ENCODE peak calls at places on chromosomes 1 and 21, in nine cellular contexts. G is T-helper 17 cell; J is activated T-cell treated with anti-CD3 and anti-CD28 coated beads for 1 hour; Q is COR-L47; M is Daoy; W is iPS DF 19.7; C is activated naive CD4-positive, alpha-beta T cell treated with anti-CD3 and anti-CD28 coated beads for 36 hours; T is kidney tubule cell; F is Right ventricle myocardium superior. D is an unnamed sample.

GRCh38 chr1:59999006-59999405 is 72.4 kb upstream of the CYP2J2 start:
- DNase-seq in T (no peak), M (no peak), F (no peak), C (no peak), W (no peak), G (no peak), Q (no peak), J (no peak), D (no peak)

GRCh38 chr1:11286735-11287410 is 13.9 kb downstream of the UBIAD1 start:
- DNase-seq in W (peak), M (no peak), Q (no peak), G (no peak), F (no peak), J (no peak), T (peak), C (no peak), D (no peak)

GRCh38 chr1:48471103-48471502 is 901 bp downstream of the SPATA6 start:
- DNase-seq in T (no peak), C (no peak), G (no peak), M (peak), F (no peak), J (no peak), W (no peak), Q (no peak), D (no peak)

GRCh38 chr1:39754906-39755504 is 16.1 kb downstream of the OXCT2 start:
- DNase-seq in G (no peak), F (no peak), M (no peak), W (no peak), T (no peak), Q (no peak), J (no peak), C (no peak), D (no peak)

GRCh38 chr1:233015965-233016364 is 65.6 kb downstream of the NTPCR start:
- DNase-seq in Q (no peak), T (no peak), C (no peak), F (no peak), G (no peak), J (no peak), M (no peak), W (no peak), D (no peak)

GRCh38 chr1:64006276-64007051 is 197.0 kb upstream of the UBE2U start:
- DNase-seq in T (peak), W (no peak), G (no peak), C (peak), J (no peak), F (no peak), Q (peak), M (peak), D (peak)

GRCh38 chr1:36151133-36151844 is 2.0 kb upstream of the TRAPPC3 start:
- DNase-seq in F (peak), J (no peak), G (no peak), W (no peak), Q (no peak), T (no peak), C (no peak), M (no peak), D (no peak)

GRCh38 chr1:228735871-228736586 is 750 bp downstream of the RHOU start:
- DNase-seq in W (no peak), T (peak), M (peak), Q (no peak), G (peak), J (peak), F (peak), C (peak), D (peak)

GRCh38 chr1:41806472-41807155 is 112.1 kb downstream of the HIVEP3 start:
- DNase-seq in T (no peak), C (peak), M (peak), F (no peak), G (no peak), J (peak), Q (no peak), W (no peak), D (peak)

GRCh38 chr1:6385673-6386191 is 7.8 kb downstream of the ACOT7 start:
- DNase-seq in C (no peak), Q (no peak), M (peak), J (no peak), T (peak), W (peak), G (no peak), F (no peak), D (no peak)

GRCh38 chr1:15941899-15942660 is 33.8 kb downstream of the ZBTB17 start:
- DNase-seq in Q (no peak), W (no peak), T (no peak), C (peak), F (no peak), J (no peak), G (no peak), M (no peak), D (no peak)

GRCh38 chr1:179889619-179890018 is 7.5 kb downstream of the TOR1AIP1 start:
- DNase-seq in Q (no peak), W (no peak), T (no peak), M (no peak), F (no peak), G (no peak), J (no peak), C (no peak), D (no peak)

GRCh38 chr1:24713176-24713575 is 32.1 kb upstream of the CLIC4 start:
- DNase-seq in T (peak), Q (no peak), F (no peak), J (no peak), W (no peak), G (no peak), M (no peak), C (no peak), D (no peak)

GRCh38 chr1:94009304-94009703 is 100.1 kb upstream of the GCLM start:
- DNase-seq in J (no peak), C (no peak), G (no peak), W (no peak), M (peak), F (no peak), T (no peak), Q (no peak), D (no peak)

GRCh38 chr1:234603221-234604204 is 6.5 kb downstream of the IRF2BP2 start:
- DNase-seq in T (peak), J (no peak), F (no peak), C (no peak), M (no peak), G (no peak), Q (no peak), W (no peak), D (no peak)

GRCh38 chr1:53483170-53483569 is 24.0 kb downstream of the DMRTB1 start:
- DNase-seq in F (no peak), G (no peak), C (no peak), Q (no peak), T (no peak), M (no peak), W (no peak), J (no peak), D (no peak)

GRCh38 chr1:86068126-86068805 is 88.3 kb downstream of the COL24A1 start:
- DNase-seq in F (no peak), C (no peak), T (no peak), M (no peak), G (no peak), Q (no peak), W (no peak), J (no peak), D (no peak)

GRCh38 chr1:8147922-8148321 is 121.8 kb upstream of the ERRFI1 start:
- DNase-seq in Q (no peak), T (peak), W (no peak), M (peak), J (no peak), G (no peak), F (no peak), C (no peak), D (no peak)

GRCh38 chr1:22751124-22751531 is 40.5 kb downstream of the EPHB2 start:
- DNase-seq in W (no peak), Q (peak), T (peak), J (no peak), M (no peak), C (no peak), F (no peak), G (no peak), D (no peak)

GRCh38 chr1:38312753-38313152 is 266.2 kb upstream of the POU3F1 start:
- DNase-seq in T (no peak), G (no peak), F (no peak), Q (no peak), J (no peak), M (no peak), C (no peak), W (no peak), D (no peak)

GRCh38 chr1:151859814-151860405 is 6.4 kb upstream of the THEM5 start:
- DNase-seq in C (no peak), G (no peak), T (no peak), F (no peak), W (no peak), J (no peak), Q (no peak), M (no peak), D (no peak)

GRCh38 chr1:227058321-227058751 is 118.2 kb downstream of the COQ8A start:
- DNase-seq in F (no peak), J (no peak), W (no peak), Q (no peak), G (no peak), M (peak), C (no peak), T (peak), D (no peak)

GRCh38 chr1:207049974-207050391 is 1.0 kb downstream of the YOD1 start:
- DNase-seq in T (peak), W (no peak), M (peak), G (no peak), J (peak), C (peak), Q (peak), F (no peak), D (peak)

GRCh38 chr1:21607549-21608529 is 61.3 kb downstream of the RAP1GAP start:
- DNase-seq in J (peak), M (peak), C (peak), W (peak), G (no peak), Q (no peak), T (peak), F (peak), D (peak)

GRCh38 chr1:96979287-96979686 is 257.7 kb downstream of the PTBP2 start:
- DNase-seq in G (no peak), Q (peak), W (no peak), M (peak), F (no peak), T (no peak), C (no peak), J (no peak), D (no peak)

GRCh38 chr1:119606394-119606793 is 41.7 kb downstream of the ZNF697 start:
- DNase-seq in C (no peak), F (no peak), Q (no peak), G (no peak), M (no peak), T (no peak), J (no peak), W (no peak), D (no peak)

GRCh38 chr1:160634543-160635491 is 12.0 kb downstream of the SLAMF1 start:
- DNase-seq in M (no peak), F (no peak), Q (no peak), J (no peak), G (no peak), C (no peak), T (no peak), W (no peak), D (peak)

GRCh38 chr21:33327792-33328433 is 3.1 kb downstream of the IFNAR1 start:
- DNase-seq in G (no peak), C (no peak), Q (no peak), W (no peak), F (no peak), J (no peak), M (no peak), T (no peak), D (no peak)

GRCh38 chr1:15155760-15156743 is 2.5 kb downstream of the TMEM51 start:
- DNase-seq in G (no peak), W (no peak), M (peak), Q (no peak), J (no peak), T (no peak), C (no peak), F (no peak), D (peak)

D was measured in activated CD4-positive, alpha-beta memory T cell treated with anti-CD3 and anti-CD28 coated beads for 36 hours.